ENCODE peak calls at places on chromosome 22, in six cellular contexts. R, D, Z, U, W and I are unnamed samples.

GRCh38 chr22:30602049-30602448 is 4.9 kb upstream of the TCN2 start:
- DNase-seq in R (peak; percentile 56), D (no peak), Z (no peak), U (no peak), W (no peak), I (no peak)

GRCh38 chr22:43305806-43306205 is 37.4 kb downstream of the SCUBE1 start:
- DNase-seq in R (no peak), D (no peak), Z (peak; percentile 69), U (no peak), W (no peak), I (no peak)

GRCh38 chr22:35524966-35525686 is 15.5 kb upstream of the RASD2 start:
- DNase-seq in R (peak; percentile 47), D (no peak), Z (no peak), U (no peak), W (no peak), I (no peak)

GRCh38 chr22:30132290-30132996 is 52.2 kb downstream of the HORMAD2 start:
- DNase-seq in R (no peak), D (no peak), Z (no peak), U (no peak), W (no peak), I (no peak)

GRCh38 chr22:37661160-37661924 is 2.8 kb downstream of the PDXP start:
- DNase-seq in R (peak; percentile 85), D (no peak), Z (peak; percentile 52), U (no peak), W (no peak), I (no peak)

GRCh38 chr22:23137905-23138520 is 3.8 kb downstream of the RSPH14 start:
- DNase-seq in R (peak; percentile 16), D (no peak), Z (no peak), U (peak; percentile 56), W (no peak), I (no peak)

GRCh38 chr22:41197808-41198585 is 7.1 kb upstream of the L3MBTL2 start:
- DNase-seq in R (peak; percentile 63), D (no peak), Z (no peak), U (peak; percentile 56), W (no peak), I (no peak)

GRCh38 chr22:21015051-21016006 is at the start of gene P2RX6:
- DNase-seq in R (peak; percentile 75), D (no peak), Z (no peak), U (no peak), W (no peak), I (no peak)

GRCh38 chr22:25069426-25069757 is 116.9 kb downstream of the KIAA1671 start:
- DNase-seq in R (no peak), D (no peak), Z (no peak), U (no peak), W (no peak), I (no peak)

GRCh38 chr22:29816980-29817379 is 21.1 kb downstream of the ASCC2 start:
- DNase-seq in R (peak; percentile 28), D (no peak), Z (no peak), U (no peak), W (no peak), I (no peak)

GRCh38 chr22:36332623-36333331 is 55.0 kb downstream of the MYH9 start:
- DNase-seq in R (peak; percentile 45), D (no peak), Z (peak; percentile 57), U (peak; percentile 55), W (no peak), I (no peak)

GRCh38 chr22:27630754-27631153 is 170.8 kb downstream of the MN1 start:
- DNase-seq in R (no peak), D (no peak), Z (no peak), U (no peak), W (no peak), I (no peak)

GRCh38 chr22:21055880-21056319 is 10.2 kb downstream of the LRRC74B start:
- DNase-seq in R (no peak), D (no peak), Z (no peak), U (no peak), W (no peak), I (no peak)

GRCh38 chr22:24421428-24421931 is 5.9 kb upstream of the ADORA2A start:
- DNase-seq in R (no peak), D (no peak), Z (no peak), U (no peak), W (no peak), I (no peak)

GRCh38 chr22:21624120-21624879 is 5.5 kb downstream of the YDJC start:
- DNase-seq in R (peak; percentile 62), D (no peak), Z (no peak), U (peak; percentile 23), W (no peak), I (no peak)

GRCh38 chr22:41314821-41315220 is 13.5 kb downstream of the ZC3H7B start:
- DNase-seq in R (no peak), D (no peak), Z (no peak), U (no peak), W (no peak), I (no peak)

GRCh38 chr22:29871684-29872083 is 11.3 kb upstream of the MTMR3 start:
- DNase-seq in R (no peak), D (no peak), Z (no peak), U (no peak), W (no peak), I (no peak)

GRCh38 chr22:17570851-17571631 is 7.7 kb downstream of the SLC25A18 start:
- DNase-seq in R (peak; percentile 91), D (no peak), Z (peak; percentile 79), U (peak; percentile 76), W (peak; percentile 81), I (no peak)

GRCh38 chr22:18024276-18024939 is at the start of gene MICAL3:
- DNase-seq in R (peak; percentile 92), D (peak; percentile 54), Z (peak; percentile 68), U (peak; percentile 75), W (peak; percentile 17), I (no peak)

GRCh38 chr22:43181321-43182076 is 5.4 kb downstream of the TTLL12 start:
- DNase-seq in R (no peak), D (no peak), Z (no peak), U (no peak), W (no peak), I (no peak)

GRCh38 chr22:45262931-45263789 is 21.6 kb upstream of the UPK3A start:
- DNase-seq in R (peak; percentile 10), D (no peak), Z (peak; percentile 35), U (peak; percentile 52), W (no peak), I (no peak)

GRCh38 chr22:31588970-31589675 is 72.9 kb downstream of the PISD start:
- DNase-seq in R (no peak), D (no peak), Z (no peak), U (peak; percentile 31), W (no peak), I (no peak)

GRCh38 chr22:18033204-18033998 is 9.0 kb upstream of the MICAL3 start:
- DNase-seq in R (peak; percentile 76), D (no peak), Z (no peak), U (no peak), W (no peak), I (no peak)

GRCh38 chr22:38467904-38468760 is at the start of gene KDELR3:
- DNase-seq in R (peak; percentile 95), D (no peak), Z (peak; percentile 81), U (peak; percentile 80), W (peak; percentile 26), I (no peak)

GRCh38 chr22:41668971-41669911 is 19.4 kb downstream of the SNU13 start:
- DNase-seq in R (peak; percentile 84), D (no peak), Z (no peak), U (no peak), W (no peak), I (peak; percentile 51)

GRCh38 chr22:38429460-38430128 is 25.4 kb downstream of the KCNJ4 start:
- DNase-seq in R (no peak), D (no peak), Z (no peak), U (no peak), W (no peak), I (no peak)

GRCh38 chr22:50505776-50506610 is 1.5 kb downstream of the LMF2 start:
- DNase-seq in R (no peak), D (no peak), Z (no peak), U (no peak), W (no peak), I (no peak)

GRCh38 chr22:40603088-40603605 is 33.4 kb downstream of the MRTFA start:
- DNase-seq in R (peak; percentile 85), D (no peak), Z (no peak), U (no peak), W (no peak), I (no peak)

GRCh38 chr22:31020334-31020733 is 51.3 kb downstream of the TUG1 start:
- DNase-seq in R (no peak), D (no peak), Z (no peak), U (no peak), W (no peak), I (no peak)

GRCh38 chr22:27489265-27489675 is 312.3 kb downstream of the MN1 start:
- DNase-seq in R (peak; percentile 81), D (no peak), Z (no peak), U (peak; percentile 86), W (no peak), I (no peak)

DNA sequence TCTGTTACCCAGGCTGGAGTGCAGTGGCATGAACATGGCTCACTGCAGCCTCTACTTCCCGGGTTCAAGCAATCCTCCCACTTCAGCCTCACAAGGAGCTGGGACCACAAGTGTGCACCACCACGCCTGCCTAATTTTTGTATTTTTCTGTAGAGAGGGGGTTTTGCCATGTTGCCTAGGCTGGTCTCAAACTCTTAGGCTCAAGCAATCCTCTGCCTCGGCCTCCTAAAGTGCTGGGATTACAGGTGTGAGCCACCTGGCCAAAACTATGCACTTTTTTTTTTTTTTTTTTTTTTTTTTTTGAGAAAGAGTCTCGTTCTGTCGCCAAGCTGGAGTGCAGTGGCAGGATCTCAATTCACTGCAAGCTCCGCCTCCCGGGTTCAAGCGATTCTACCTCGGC is 12.4 kb upstream of the CLDN5 start:
- DNase-seq in R (no peak), D (no peak), Z (no peak), U (no peak), W (no peak), I (no peak)
- H3K27me3 ChIP-seq in R (peaks cover 21% of the 10 kb centered on the region), D (no peaks in the 10 kb centered on the region), Z (no peaks in the 10 kb centered on the region), U (no peaks in the 10 kb centered on the region), W (no peaks in the 10 kb centered on the region), I (no peaks in the 10 kb centered on the region)

DNA sequence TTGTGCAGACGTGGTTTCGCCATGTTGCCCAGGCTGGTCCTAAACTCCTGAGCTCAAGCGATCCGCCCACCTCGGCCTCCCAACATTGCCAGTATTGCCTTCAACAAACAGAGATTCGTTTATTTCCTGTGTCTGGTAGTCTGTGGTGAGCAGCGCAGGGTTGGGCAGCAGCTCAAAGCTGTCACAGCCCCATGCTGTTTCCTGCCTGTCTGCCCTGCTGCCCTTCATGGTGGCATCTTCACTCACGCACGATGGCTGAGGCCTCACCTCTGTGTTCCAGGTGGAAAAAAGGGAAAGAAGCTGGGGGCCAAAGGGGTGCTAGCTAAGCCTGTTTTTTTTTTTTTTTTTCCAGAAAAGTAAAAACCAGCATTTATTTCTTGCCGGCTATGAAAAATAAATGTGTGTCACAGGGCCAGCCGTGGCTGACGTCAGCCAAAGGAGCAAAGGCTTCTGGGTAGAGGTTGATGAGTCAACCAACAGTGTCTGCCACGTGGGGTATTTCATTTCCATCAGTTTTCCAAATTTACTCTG is 28.8 kb downstream of the TBC1D22A start:
- DNase-seq in R (peak; percentile 80), D (no peak), Z (peak; percentile 47), U (peak; percentile 53), W (peak; percentile 33), I (no peak)
- H3K4me3 ChIP-seq in R (no peak overlapping the region), D (no peak overlapping the region), Z (no peak overlapping the region), U (no peak overlapping the region), W (peak overlapping the region; percentile 2), I (no peak overlapping the region)

GRCh38 chr22:47397673-47398072 is 635.2 kb downstream of the TBC1D22A start:
- DNase-seq in R (no peak), D (no peak), Z (no peak), U (no peak), W (no peak), I (no peak)
- H3K27me3 ChIP-seq in R (no peaks in the 10 kb centered on the region), D (no peaks in the 10 kb centered on the region), Z (no peaks in the 10 kb centered on the region), U (no peaks in the 10 kb centered on the region), W (no peaks in the 10 kb centered on the region), I (no peaks in the 10 kb centered on the region)

GRCh38 chr22:26481694-26482093 is 1.9 kb downstream of the HPS4 start:
- DNase-seq in R (no peak), D (no peak), Z (no peak), U (no peak), W (no peak), I (no peak)
- H3K4me3 ChIP-seq in R (no peak overlapping the region), D (no peak overlapping the region), Z (no peak overlapping the region), U (no peak overlapping the region), W (no peak overlapping the region), I (no peak overlapping the region)